ENCODE peak calls at places on chromosomes 11 and 22, in four cellular contexts. One of them, this sample, is unnamed.

GRCh38 chr22:20438066-20438677 is 547 bp upstream of the SCARF2 start:
- DNase-seq in CD8-positive, alpha-beta T cell: no peak
- DNase-seq in WTC11: peak; percentile 55
- DNase-seq in uterus: peak; percentile 45
- DNase-seq in this sample: no peak

GRCh38 chr11:110162216-110162615 is 69.0 kb downstream of the ZC3H12C start:
- DNase-seq in CD8-positive, alpha-beta T cell: no peak
- DNase-seq in WTC11: no peak
- DNase-seq in uterus: no peak
- DNase-seq in this sample: no peak

GRCh38 chr11:103659138-103659734 is 377.2 kb upstream of the DDI1 start:
- DNase-seq in CD8-positive, alpha-beta T cell: no peak
- DNase-seq in WTC11: peak; percentile 12
- DNase-seq in uterus: no peak
- DNase-seq in this sample: no peak

GRCh38 chr22:37464181-37464580 is 22.0 kb downstream of the MFNG start:
- DNase-seq in CD8-positive, alpha-beta T cell: no peak
- DNase-seq in WTC11: no peak
- DNase-seq in uterus: no peak
- DNase-seq in this sample: no peak

GRCh38 chr11:67276821-67277230 is 10.6 kb downstream of the GRK2 start:
- DNase-seq in CD8-positive, alpha-beta T cell: peak; percentile 55
- DNase-seq in WTC11: peak; percentile 49
- DNase-seq in uterus: peak; percentile 57
- DNase-seq in this sample: no peak

GRCh38 chr22:36253523-36254490 is 874 bp downstream of the APOL1 start:
- DNase-seq in CD8-positive, alpha-beta T cell: no peak
- DNase-seq in WTC11: no peak
- DNase-seq in uterus: peak; percentile 73
- DNase-seq in this sample: no peak

GRCh38 chr11:75203138-75203537 is 37.4 kb upstream of the TPBGL start:
- DNase-seq in CD8-positive, alpha-beta T cell: no peak
- DNase-seq in WTC11: no peak
- DNase-seq in uterus: no peak
- DNase-seq in this sample: no peak

GRCh38 chr22:25364281-25364680 is 144.8 kb downstream of the CRYBB2 start:
- DNase-seq in CD8-positive, alpha-beta T cell: no peak
- DNase-seq in WTC11: no peak
- DNase-seq in uterus: no peak
- DNase-seq in this sample: no peak

GRCh38 chr11:76910620-76911414 is 50.1 kb downstream of the ACER3 start:
- DNase-seq in CD8-positive, alpha-beta T cell: no peak
- DNase-seq in WTC11: peak; percentile 38
- DNase-seq in uterus: peak; percentile 70
- DNase-seq in this sample: no peak

GRCh38 chr11:60918941-60919275 is 5.0 kb downstream of the TMEM109 start:
- DNase-seq in CD8-positive, alpha-beta T cell: no peak
- DNase-seq in WTC11: no peak
- DNase-seq in uterus: no peak
- DNase-seq in this sample: no peak

GRCh38 chr11:130103296-130103814 is 33.7 kb downstream of the APLP2 start:
- DNase-seq in CD8-positive, alpha-beta T cell: no peak
- DNase-seq in WTC11: no peak
- DNase-seq in uterus: no peak
- DNase-seq in this sample: no peak

GRCh38 chr22:36564422-36565151 is 35.6 kb upstream of the EIF3D start:
- DNase-seq in CD8-positive, alpha-beta T cell: no peak
- DNase-seq in WTC11: no peak
- DNase-seq in uterus: no peak
- DNase-seq in this sample: no peak

GRCh38 chr11:34206598-34207300 is 101.3 kb downstream of the NAT10 start:
- DNase-seq in CD8-positive, alpha-beta T cell: no peak
- DNase-seq in WTC11: no peak
- DNase-seq in uterus: no peak
- DNase-seq in this sample: no peak

GRCh38 chr11:1852271-1852877 is 510 bp upstream of the LSP1 start:
- DNase-seq in CD8-positive, alpha-beta T cell: no peak
- DNase-seq in WTC11: no peak
- DNase-seq in uterus: no peak
- DNase-seq in this sample: no peak

GRCh38 chr11:78417888-78418583 is 416 bp upstream of the GAB2 start:
- DNase-seq in CD8-positive, alpha-beta T cell: peak; percentile 74
- DNase-seq in WTC11: peak; percentile 79
- DNase-seq in uterus: peak; percentile 77
- DNase-seq in this sample: peak; percentile 85

GRCh38 chr11:68767672-68768071 is 16.4 kb upstream of the TESMIN start:
- DNase-seq in CD8-positive, alpha-beta T cell: no peak
- DNase-seq in WTC11: no peak
- DNase-seq in uterus: no peak
- DNase-seq in this sample: no peak

GRCh38 chr11:73242291-73243092 is 24.4 kb downstream of the P2RY2 start:
- DNase-seq in CD8-positive, alpha-beta T cell: peak; percentile 74
- DNase-seq in WTC11: peak; percentile 87
- DNase-seq in uterus: peak; percentile 52
- DNase-seq in this sample: peak; percentile 90

GRCh38 chr11:58497951-58498350 is 10.0 kb downstream of the OR5B21 start:
- DNase-seq in CD8-positive, alpha-beta T cell: no peak
- DNase-seq in WTC11: no peak
- DNase-seq in uterus: no peak
- DNase-seq in this sample: no peak

GRCh38 chr22:50219800-50220602 is 19.2 kb downstream of the SELENOO start:
- DNase-seq in CD8-positive, alpha-beta T cell: no peak
- DNase-seq in WTC11: no peak
- DNase-seq in uterus: no peak
- DNase-seq in this sample: no peak

GRCh38 chr11:126564588-126564987 is 209.1 kb downstream of the ST3GAL4 start:
- DNase-seq in CD8-positive, alpha-beta T cell: no peak
- DNase-seq in WTC11: peak; percentile 65
- DNase-seq in uterus: no peak
- DNase-seq in this sample: no peak
- TF ChIP-seq CTCF in CD8-positive, alpha-beta T cell: no peak
- TF ChIP-seq CTCF in WTC11: no peak
- TF ChIP-seq CTCF in uterus: no peak
- TF ChIP-seq CTCF in this sample: no peak

GRCh38 chr11:37527545-37527944 is 929.5 kb upstream of the RAG2 start:
- DNase-seq in CD8-positive, alpha-beta T cell: no peak
- DNase-seq in WTC11: no peak
- DNase-seq in uterus: no peak
- DNase-seq in this sample: no peak

GRCh38 chr11:37525336-37525735 is 927.3 kb upstream of the RAG2 start:
- DNase-seq in CD8-positive, alpha-beta T cell: no peak
- DNase-seq in WTC11: no peak
- DNase-seq in uterus: no peak
- DNase-seq in this sample: no peak
- TF ChIP-seq CTCF in CD8-positive, alpha-beta T cell: no peak
- TF ChIP-seq CTCF in WTC11: no peak
- TF ChIP-seq CTCF in uterus: no peak
- TF ChIP-seq CTCF in this sample: no peak

GRCh38 chr11:66267379-66268209 is 845 bp upstream of the RAB1B start:
- DNase-seq in CD8-positive, alpha-beta T cell: peak; percentile 85
- DNase-seq in WTC11: peak; percentile 86
- DNase-seq in uterus: peak; percentile 92
- DNase-seq in this sample: peak; percentile 87
- TF ChIP-seq CTCF in CD8-positive, alpha-beta T cell: no peak
- TF ChIP-seq CTCF in WTC11: no peak
- TF ChIP-seq CTCF in uterus: no peak
- TF ChIP-seq CTCF in this sample: no peak

DNA sequence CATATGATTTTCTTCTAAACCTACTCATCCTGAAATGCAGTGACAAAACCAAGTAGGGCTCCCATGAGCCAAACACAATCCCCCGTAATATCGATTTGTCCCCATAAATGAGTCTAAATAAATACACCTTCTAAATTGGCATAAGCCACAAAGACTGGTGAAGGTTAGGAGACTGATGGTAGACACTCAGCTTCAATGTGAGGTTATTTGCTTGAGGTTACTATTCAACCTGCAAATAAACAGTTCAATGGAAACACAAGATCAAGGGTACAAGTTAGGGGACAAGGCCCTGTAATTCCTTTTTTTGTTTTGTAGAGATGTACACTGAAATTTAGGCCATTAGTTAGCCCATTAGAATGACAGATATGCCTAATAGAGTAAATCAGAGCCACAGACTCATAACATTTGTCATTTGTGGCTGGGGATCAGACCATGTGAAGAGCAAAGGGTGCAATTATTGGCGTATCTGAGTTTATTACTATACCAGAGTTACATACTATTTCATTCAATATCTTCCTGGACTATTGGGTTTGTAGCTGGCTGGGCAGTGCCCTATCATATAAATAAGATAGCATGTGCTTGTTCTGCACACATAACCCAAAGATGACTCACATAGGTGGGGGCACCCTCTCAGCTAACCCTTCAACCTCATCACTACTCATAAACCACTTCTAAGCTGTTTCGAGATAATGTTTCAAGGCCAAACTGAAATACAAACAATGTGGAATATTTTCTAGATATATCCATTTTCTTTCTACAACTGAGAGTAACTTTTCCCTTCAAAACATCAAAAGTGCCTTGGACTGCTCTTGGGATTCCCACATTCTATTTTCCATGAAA is 695.3 kb downstream of the KCNA4 start:
- DNase-seq in CD8-positive, alpha-beta T cell: no peak
- DNase-seq in WTC11: no peak
- DNase-seq in uterus: no peak
- DNase-seq in this sample: no peak
- TF ChIP-seq CTCF in CD8-positive, alpha-beta T cell: no peak
- TF ChIP-seq CTCF in WTC11: no peak
- TF ChIP-seq CTCF in uterus: no peak
- TF ChIP-seq CTCF in this sample: no peak

This sample was measured in mesothelial cell of epicardium.